ENCODE peak calls at places on chromosomes 3 and 15, in five cellular contexts. Y is renal cortical epithelial cell; N is dermis blood vessel endothelial cell; U is activated CD8-positive, alpha-beta memory T cell treated with anti-CD3 and anti-CD28 coated beads, Interleukin-2, amount 50 U/mL, for 48 hours; A is brain microvascular endothelial cell. F is an unnamed sample.

GRCh38 chr3:65714138-65714537 is 324.6 kb downstream of the MAGI1 start:
- DNase-seq in Y (peak), N (no peak), U (no peak), A (peak), F (no peak)

GRCh38 chr15:66323312-66323928 is 30.1 kb downstream of the DIS3L start:
- DNase-seq in Y (no peak), N (no peak), U (no peak), A (no peak), F (no peak)

GRCh38 chr15:39213385-39213840 is 367.5 kb upstream of the THBS1 start:
- DNase-seq in Y (peak), N (no peak), U (no peak), A (peak), F (peak)

GRCh38 chr3:168939651-168940238 is 723.8 kb downstream of the MECOM start:
- DNase-seq in Y (peak), N (no peak), U (no peak), A (no peak), F (no peak)

GRCh38 chr3:38829404-38829803 is 13.4 kb upstream of the SCN10A start:
- DNase-seq in Y (peak), N (peak), U (no peak), A (peak), F (peak)

GRCh38 chr3:135197246-135197645 is 402.2 kb downstream of the EPHB1 start:
- DNase-seq in Y (peak), N (no peak), U (no peak), A (no peak), F (no peak)

GRCh38 chr3:42097166-42097946 is 6.2 kb downstream of the TRAK1 start:
- DNase-seq in Y (peak), N (peak), U (no peak), A (peak), F (no peak)

GRCh38 chr3:33926998-33927605 is 128.7 kb downstream of the PDCD6IP start:
- DNase-seq in Y (no peak), N (no peak), U (no peak), A (no peak), F (no peak)

GRCh38 chr15:27260523-27260922 is 289.5 kb downstream of the GABRG3 start:
- DNase-seq in Y (no peak), N (no peak), U (no peak), A (no peak), F (no peak)

GRCh38 chr3:134346744-134347143 is 27.5 kb downstream of the AMOTL2 start:
- DNase-seq in Y (no peak), N (no peak), U (no peak), A (no peak), F (no peak)

GRCh38 chr3:139441656-139442055 is 34.7 kb downstream of the RBP2 start:
- DNase-seq in Y (no peak), N (no peak), U (no peak), A (no peak), F (no peak)

GRCh38 chr3:149599236-149599635 is 58.6 kb downstream of the WWTR1 start:
- DNase-seq in Y (no peak), N (peak), U (no peak), A (no peak), F (no peak)

GRCh38 chr3:57434041-57434440 is 110.1 kb downstream of the DNAH12 start:
- DNase-seq in Y (peak), N (peak), U (no peak), A (peak), F (no peak)

GRCh38 chr3:128054363-128054762 is 2.1 kb downstream of the SEC61A1 start:
- DNase-seq in Y (peak), N (peak), U (no peak), A (peak), F (no peak)

GRCh38 chr3:20747736-20748135 is 561.7 kb upstream of the SGO1 start:
- DNase-seq in Y (no peak), N (no peak), U (no peak), A (peak), F (no peak)

GRCh38 chr15:28907338-28907961 is 21.7 kb downstream of the APBA2 start:
- DNase-seq in Y (no peak), N (no peak), U (no peak), A (no peak), F (no peak)